ENCODE peak calls at places on chromosomes 7 and 10, in five cellular contexts. One of them, this sample, is unnamed.

GRCh38 chr7:23062452-23062851 is 43.1 kb upstream of the KLHL7 start:
- DNase-seq in Peyer's patch: no peak
- DNase-seq in body of pancreas: no peak
- DNase-seq in esophagus squamous epithelium: no peak
- DNase-seq in prostate gland: no peak
- DNase-seq in this sample: no peak

GRCh38 chr10:34854147-34854601 is 39.1 kb upstream of the PARD3 start:
- DNase-seq in Peyer's patch: no peak
- DNase-seq in body of pancreas: no peak
- DNase-seq in esophagus squamous epithelium: no peak
- DNase-seq in prostate gland: peak
- DNase-seq in this sample: no peak

GRCh38 chr7:13879994-13880686 is 109.3 kb downstream of the ETV1 start:
- DNase-seq in Peyer's patch: no peak
- DNase-seq in body of pancreas: no peak
- DNase-seq in esophagus squamous epithelium: no peak
- DNase-seq in prostate gland: peak
- DNase-seq in this sample: no peak

GRCh38 chr10:7410306-7410799 is 481 bp downstream of the SFMBT2 start:
- DNase-seq in Peyer's patch: no peak
- DNase-seq in body of pancreas: peak
- DNase-seq in esophagus squamous epithelium: no peak
- DNase-seq in prostate gland: no peak
- DNase-seq in this sample: no peak

GRCh38 chr10:21372651-21373410 is 152.7 kb downstream of the SKIDA1 start:
- DNase-seq in Peyer's patch: peak
- DNase-seq in body of pancreas: peak
- DNase-seq in esophagus squamous epithelium: no peak
- DNase-seq in prostate gland: peak
- DNase-seq in this sample: no peak

GRCh38 chr10:6048281-6049030 is 13.7 kb downstream of the IL2RA start:
- DNase-seq in Peyer's patch: no peak
- DNase-seq in body of pancreas: no peak
- DNase-seq in esophagus squamous epithelium: no peak
- DNase-seq in prostate gland: no peak
- DNase-seq in this sample: no peak

GRCh38 chr10:98429320-98430072 is 14.5 kb upstream of the PYROXD2 start:
- DNase-seq in Peyer's patch: no peak
- DNase-seq in body of pancreas: no peak
- DNase-seq in esophagus squamous epithelium: no peak
- DNase-seq in prostate gland: no peak
- DNase-seq in this sample: no peak

GRCh38 chr7:98930464-98930863 is 52.1 kb downstream of the TRRAP start:
- DNase-seq in Peyer's patch: no peak
- DNase-seq in body of pancreas: no peak
- DNase-seq in esophagus squamous epithelium: no peak
- DNase-seq in prostate gland: no peak
- DNase-seq in this sample: no peak

GRCh38 chr7:25967278-25968204 is 184.5 kb upstream of the NFE2L3 start:
- DNase-seq in Peyer's patch: no peak
- DNase-seq in body of pancreas: no peak
- DNase-seq in esophagus squamous epithelium: no peak
- DNase-seq in prostate gland: no peak
- DNase-seq in this sample: no peak

GRCh38 chr7:75716992-75717626 is 21.6 kb downstream of the HIP1 start:
- DNase-seq in Peyer's patch: no peak
- DNase-seq in body of pancreas: no peak
- DNase-seq in esophagus squamous epithelium: no peak
- DNase-seq in prostate gland: no peak
- DNase-seq in this sample: no peak

GRCh38 chr7:131021902-131022301 is 287.9 kb upstream of the KLF14 start:
- DNase-seq in Peyer's patch: no peak
- DNase-seq in body of pancreas: no peak
- DNase-seq in esophagus squamous epithelium: no peak
- DNase-seq in prostate gland: no peak
- DNase-seq in this sample: no peak

GRCh38 chr7:101727184-101727583 is 90.2 kb upstream of the CUX1 start:
- DNase-seq in Peyer's patch: no peak
- DNase-seq in body of pancreas: no peak
- DNase-seq in esophagus squamous epithelium: no peak
- DNase-seq in prostate gland: no peak
- DNase-seq in this sample: no peak

GRCh38 chr7:69790915-69791473 is 192.7 kb downstream of the AUTS2 start:
- DNase-seq in Peyer's patch: no peak
- DNase-seq in body of pancreas: no peak
- DNase-seq in esophagus squamous epithelium: no peak
- DNase-seq in prostate gland: no peak
- DNase-seq in this sample: no peak

GRCh38 chr7:39463252-39463651 is 103.0 kb upstream of the YAE1 start:
- DNase-seq in Peyer's patch: no peak
- DNase-seq in body of pancreas: no peak
- DNase-seq in esophagus squamous epithelium: no peak
- DNase-seq in prostate gland: no peak
- DNase-seq in this sample: no peak

GRCh38 chr10:133337079-133337725 is 506 bp upstream of the CALY start:
- DNase-seq in Peyer's patch: no peak
- DNase-seq in body of pancreas: no peak
- DNase-seq in esophagus squamous epithelium: no peak
- DNase-seq in prostate gland: no peak
- DNase-seq in this sample: no peak

GRCh38 chr7:136923111-136923510 is 54.7 kb downstream of the CHRM2 start:
- DNase-seq in Peyer's patch: no peak
- DNase-seq in body of pancreas: no peak
- DNase-seq in esophagus squamous epithelium: no peak
- DNase-seq in prostate gland: no peak
- DNase-seq in this sample: no peak

GRCh38 chr10:43219848-43220247 is 47.0 kb downstream of the RASGEF1A start:
- DNase-seq in Peyer's patch: peak
- DNase-seq in body of pancreas: no peak
- DNase-seq in esophagus squamous epithelium: no peak
- DNase-seq in prostate gland: no peak
- DNase-seq in this sample: no peak

GRCh38 chr7:149813254-149814035 is 24.7 kb upstream of the ZNF862 start:
- DNase-seq in Peyer's patch: no peak
- DNase-seq in body of pancreas: no peak
- DNase-seq in esophagus squamous epithelium: no peak
- DNase-seq in prostate gland: no peak
- DNase-seq in this sample: no peak

GRCh38 chr7:7681191-7681935 is 37.0 kb downstream of the RPA3 start:
- DNase-seq in Peyer's patch: no peak
- DNase-seq in body of pancreas: peak
- DNase-seq in esophagus squamous epithelium: no peak
- DNase-seq in prostate gland: peak
- DNase-seq in this sample: no peak

GRCh38 chr10:89706011-89706410 is 4.6 kb downstream of the KIF20B start:
- DNase-seq in Peyer's patch: no peak
- DNase-seq in body of pancreas: no peak
- DNase-seq in esophagus squamous epithelium: no peak
- DNase-seq in prostate gland: no peak
- DNase-seq in this sample: no peak

GRCh38 chr7:106565428-106565827 is 95.5 kb downstream of the CCDC71L start:
- DNase-seq in Peyer's patch: no peak
- DNase-seq in body of pancreas: no peak
- DNase-seq in esophagus squamous epithelium: no peak
- DNase-seq in prostate gland: no peak
- DNase-seq in this sample: no peak

GRCh38 chr7:137097111-137097510 is 228.7 kb downstream of the CHRM2 start:
- DNase-seq in Peyer's patch: no peak
- DNase-seq in body of pancreas: no peak
- DNase-seq in esophagus squamous epithelium: no peak
- DNase-seq in prostate gland: no peak
- DNase-seq in this sample: no peak

GRCh38 chr10:30013684-30014246 is 45.6 kb downstream of the JCAD start:
- DNase-seq in Peyer's patch: no peak
- DNase-seq in body of pancreas: peak
- DNase-seq in esophagus squamous epithelium: no peak
- DNase-seq in prostate gland: peak
- DNase-seq in this sample: peak

GRCh38 chr7:78134256-78134655 is 335.7 kb downstream of the PHTF2 start:
- DNase-seq in Peyer's patch: no peak
- DNase-seq in body of pancreas: peak
- DNase-seq in esophagus squamous epithelium: no peak
- DNase-seq in prostate gland: no peak
- DNase-seq in this sample: no peak

GRCh38 chr7:139661043-139661440 is 116.8 kb downstream of the HIPK2 start:
- DNase-seq in Peyer's patch: no peak
- DNase-seq in body of pancreas: no peak
- DNase-seq in esophagus squamous epithelium: no peak
- DNase-seq in prostate gland: no peak
- DNase-seq in this sample: no peak

GRCh38 chr7:139666501-139666900 is 111.3 kb downstream of the HIPK2 start:
- DNase-seq in Peyer's patch: no peak
- DNase-seq in body of pancreas: no peak
- DNase-seq in esophagus squamous epithelium: no peak
- DNase-seq in prostate gland: no peak
- DNase-seq in this sample: no peak

GRCh38 chr7:139660317-139661042 is 117.3 kb downstream of the HIPK2 start:
- DNase-seq in Peyer's patch: no peak
- DNase-seq in body of pancreas: peak
- DNase-seq in esophagus squamous epithelium: no peak
- DNase-seq in prostate gland: peak
- DNase-seq in this sample: peak

GRCh38 chr7:139661875-139662274 is 115.9 kb downstream of the HIPK2 start:
- DNase-seq in Peyer's patch: no peak
- DNase-seq in body of pancreas: no peak
- DNase-seq in esophagus squamous epithelium: no peak
- DNase-seq in prostate gland: no peak
- DNase-seq in this sample: no peak

DNA sequence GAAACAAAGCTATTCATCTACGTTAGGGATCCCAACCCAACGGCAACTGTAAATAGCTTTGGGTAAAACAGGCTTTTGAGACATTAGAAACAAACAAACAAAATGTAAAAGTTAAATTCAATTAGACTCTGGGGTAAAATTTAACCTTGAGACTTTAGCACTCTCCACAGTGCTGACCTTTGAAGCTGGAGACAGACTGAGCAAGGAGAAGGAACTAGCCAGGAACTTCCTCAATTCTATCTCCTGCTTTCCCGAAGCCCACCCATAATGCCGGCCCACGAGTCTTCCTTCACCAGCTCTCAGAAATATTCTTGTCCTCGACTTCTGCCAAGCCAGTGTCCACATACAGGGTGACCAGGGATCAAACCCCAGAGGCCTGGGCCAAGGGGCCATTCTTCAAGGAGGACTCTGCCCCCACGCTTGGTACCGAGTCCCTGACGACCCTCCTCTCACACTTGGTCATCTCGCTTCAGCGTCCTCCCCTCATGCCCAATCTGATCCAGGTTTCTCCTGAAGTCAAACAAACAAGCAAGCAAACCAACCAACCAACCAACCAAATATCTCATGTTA is 114.1 kb downstream of the HIPK2 start:
- DNase-seq in Peyer's patch: no peak
- DNase-seq in body of pancreas: no peak
- DNase-seq in esophagus squamous epithelium: no peak
- DNase-seq in prostate gland: no peak
- DNase-seq in this sample: no peak
- TF ChIP-seq POLR2A in Peyer's patch: no peak
- TF ChIP-seq POLR2A in body of pancreas: no peak
- TF ChIP-seq POLR2A in esophagus squamous epithelium: no peak
- TF ChIP-seq POLR2A in prostate gland: no peak
- TF ChIP-seq POLR2A in this sample: no peak

GRCh38 chr10:131981429-131982184 is at the start of gene BNIP3:
- DNase-seq in Peyer's patch: peak
- DNase-seq in body of pancreas: peak
- DNase-seq in esophagus squamous epithelium: peak
- DNase-seq in prostate gland: peak
- DNase-seq in this sample: peak
- TF ChIP-seq POLR2A in Peyer's patch: peak
- TF ChIP-seq POLR2A in body of pancreas: peak
- TF ChIP-seq POLR2A in esophagus squamous epithelium: no peak
- TF ChIP-seq POLR2A in prostate gland: peak
- TF ChIP-seq POLR2A in this sample: no peak

GRCh38 chr10:13743963-13744362 is 157.2 kb downstream of the PRPF18 start:
- DNase-seq in Peyer's patch: no peak
- DNase-seq in body of pancreas: no peak
- DNase-seq in esophagus squamous epithelium: no peak
- DNase-seq in prostate gland: no peak
- DNase-seq in this sample: no peak

GRCh38 chr10:13745271-13745670 is 158.5 kb downstream of the PRPF18 start:
- DNase-seq in Peyer's patch: no peak
- DNase-seq in body of pancreas: no peak
- DNase-seq in esophagus squamous epithelium: no peak
- DNase-seq in prostate gland: no peak
- DNase-seq in this sample: no peak

GRCh38 chr10:13740416-13740815 is 153.7 kb downstream of the PRPF18 start:
- DNase-seq in Peyer's patch: no peak
- DNase-seq in body of pancreas: no peak
- DNase-seq in esophagus squamous epithelium: no peak
- DNase-seq in prostate gland: no peak
- DNase-seq in this sample: no peak

GRCh38 chr10:13741438-13741837 is 154.7 kb downstream of the PRPF18 start:
- DNase-seq in Peyer's patch: no peak
- DNase-seq in body of pancreas: no peak
- DNase-seq in esophagus squamous epithelium: no peak
- DNase-seq in prostate gland: no peak
- DNase-seq in this sample: no peak

GRCh38 chr10:13743101-13743693 is 156.4 kb downstream of the PRPF18 start:
- DNase-seq in Peyer's patch: no peak
- DNase-seq in body of pancreas: no peak
- DNase-seq in esophagus squamous epithelium: no peak
- DNase-seq in prostate gland: no peak
- DNase-seq in this sample: no peak
- TF ChIP-seq POLR2A in Peyer's patch: no peak
- TF ChIP-seq POLR2A in body of pancreas: no peak
- TF ChIP-seq POLR2A in esophagus squamous epithelium: no peak
- TF ChIP-seq POLR2A in prostate gland: no peak
- TF ChIP-seq POLR2A in this sample: no peak

GRCh38 chr10:17407040-17407439 is 47.4 kb downstream of the ST8SIA6 start:
- DNase-seq in Peyer's patch: no peak
- DNase-seq in body of pancreas: no peak
- DNase-seq in esophagus squamous epithelium: no peak
- DNase-seq in prostate gland: no peak
- DNase-seq in this sample: no peak

GRCh38 chr10:17410907-17411306 is 43.5 kb downstream of the ST8SIA6 start:
- DNase-seq in Peyer's patch: no peak
- DNase-seq in body of pancreas: no peak
- DNase-seq in esophagus squamous epithelium: no peak
- DNase-seq in prostate gland: no peak
- DNase-seq in this sample: no peak

GRCh38 chr10:17409170-17409733 is 45.1 kb downstream of the ST8SIA6 start:
- DNase-seq in Peyer's patch: no peak
- DNase-seq in body of pancreas: no peak
- DNase-seq in esophagus squamous epithelium: no peak
- DNase-seq in prostate gland: no peak
- DNase-seq in this sample: no peak

GRCh38 chr10:17406036-17406834 is 48.2 kb downstream of the ST8SIA6 start:
- DNase-seq in Peyer's patch: no peak
- DNase-seq in body of pancreas: no peak
- DNase-seq in esophagus squamous epithelium: no peak
- DNase-seq in prostate gland: no peak
- DNase-seq in this sample: no peak
- TF ChIP-seq POLR2A in Peyer's patch: no peak
- TF ChIP-seq POLR2A in body of pancreas: no peak
- TF ChIP-seq POLR2A in esophagus squamous epithelium: no peak
- TF ChIP-seq POLR2A in prostate gland: no peak
- TF ChIP-seq POLR2A in this sample: no peak